ENCODE peak calls at places on chromosome 16, in six cellular contexts. K is psoas muscle; J is activated T-cell treated with anti-CD3 and anti-CD28 coated beads, Interleukin-2, amount 50 U/mL, for 72 hours; A is progenitor cell of endocrine pancreas; Z is fibroblast of lung; S is NCI-H1092. E is an unnamed sample.

GRCh38 chr16:57194512-57194911 is 8.4 kb downstream of the RSPRY1 start:
- DNase-seq in S (no peak), K (no peak), Z (peak; percentile 96), A (no peak), J (no peak), E (peak; percentile 84)

GRCh38 chr16:46972971-46973456 is 460 bp downstream of the DNAJA2 start:
- DNase-seq in K (peak; percentile 64), S (no peak), J (peak; percentile 74), A (peak; percentile 33), Z (peak; percentile 25), E (no peak)

GRCh38 chr16:83137326-83137770 is 510.6 kb downstream of the CDH13 start:
- DNase-seq in J (peak; percentile 11), Z (peak; percentile 94), K (no peak), S (no peak), A (no peak), E (no peak)

GRCh38 chr16:22232277-22233049 is 26.4 kb downstream of the EEF2K start:
- DNase-seq in J (peak; percentile 46), A (no peak), K (no peak), S (peak; percentile 24), Z (peak; percentile 75), E (no peak)

GRCh38 chr16:86632944-86633343 is 54.6 kb downstream of the FOXL1 start:
- DNase-seq in A (no peak), J (no peak), Z (no peak), S (no peak), K (no peak), E (no peak)

GRCh38 chr16:56252835-56253234 is 61.5 kb downstream of the GNAO1 start:
- DNase-seq in A (no peak), Z (no peak), S (no peak), K (peak; percentile 67), J (no peak), E (no peak)

GRCh38 chr16:66512589-66513404 is 37.1 kb downstream of the TK2 start:
- DNase-seq in K (no peak), J (no peak), A (no peak), Z (peak; percentile 49), S (no peak), E (no peak)

GRCh38 chr16:17076121-17076757 is 394.5 kb downstream of the XYLT1 start:
- DNase-seq in A (no peak), Z (no peak), J (no peak), K (no peak), S (no peak), E (no peak)

GRCh38 chr16:56345406-56346050 is 79.8 kb downstream of the AMFR start:
- DNase-seq in J (no peak), Z (no peak), A (no peak), K (peak; percentile 13), S (no peak), E (no peak)

GRCh38 chr16:67034478-67034877 is 5.5 kb downstream of the CBFB start:
- DNase-seq in S (no peak), Z (peak; percentile 36), J (no peak), K (no peak), A (no peak), E (no peak)

GRCh38 chr16:89841275-89841674 is 13.0 kb downstream of the SPIRE2 start:
- DNase-seq in S (no peak), A (no peak), K (no peak), J (peak; percentile 81), Z (no peak), E (no peak)

GRCh38 chr16:85386467-85387170 is 226.5 kb upstream of the GSE1 start:
- DNase-seq in A (no peak), K (peak; percentile 35), Z (no peak), J (no peak), S (no peak), E (no peak)

GRCh38 chr16:30367349-30368009 is 2.8 kb downstream of the TBC1D10B start:
- DNase-seq in K (no peak), S (no peak), J (no peak), Z (no peak), A (no peak), E (no peak)

GRCh38 chr16:89152831-89153700 is 18.5 kb upstream of the CDH15 start:
- DNase-seq in S (no peak), J (no peak), A (no peak), K (peak; percentile 49), Z (no peak), E (no peak)

GRCh38 chr16:24769806-24770205 is 40.4 kb downstream of the TNRC6A start:
- DNase-seq in K (no peak), Z (peak; percentile 41), S (no peak), A (no peak), J (no peak), E (peak; percentile 79)

GRCh38 chr16:86823895-86824671 is 245.7 kb downstream of the FOXL1 start:
- DNase-seq in S (no peak), Z (peak; percentile 99), K (no peak), A (no peak), J (no peak), E (no peak)

GRCh38 chr16:85974428-85975375 is 75.7 kb downstream of the IRF8 start:
- DNase-seq in K (no peak), J (no peak), S (no peak), Z (no peak), A (no peak), E (no peak)

GRCh38 chr16:14464796-14465195 is 165.3 kb downstream of the PARN start:
- DNase-seq in A (no peak), K (no peak), S (no peak), Z (no peak), J (no peak), E (no peak)

GRCh38 chr16:53504161-53504663 is 1.2 kb upstream of the AKTIP start:
- DNase-seq in A (peak; percentile 23), S (peak; percentile 30), J (peak; percentile 29), K (peak; percentile 75), Z (peak; percentile 71), E (no peak)

GRCh38 chr16:4115941-4116327 is 308 bp downstream of the ADCY9 start:
- DNase-seq in J (no peak), Z (no peak), A (no peak), S (no peak), K (no peak), E (no peak)

GRCh38 chr16:13961099-13961811 is 41.3 kb downstream of the ERCC4 start:
- DNase-seq in Z (peak; percentile 43), K (no peak), A (no peak), J (no peak), S (no peak), E (peak; percentile 58)

GRCh38 chr16:9123871-9124270 is 32.4 kb downstream of the HAPSTR1 start:
- DNase-seq in S (no peak), J (peak; percentile 25), K (peak; percentile 83), A (no peak), Z (peak; percentile 31), E (no peak)

GRCh38 chr16:28279006-28279405 is 13.3 kb upstream of the SBK1 start:
- DNase-seq in K (no peak), A (no peak), J (no peak), S (no peak), Z (no peak), E (no peak)

GRCh38 chr16:31243734-31244670 is 15.8 kb upstream of the ITGAM start:
- DNase-seq in S (no peak), A (no peak), J (no peak), K (no peak), Z (no peak), E (no peak)

GRCh38 chr16:69618307-69618706 is 52.5 kb downstream of the NFAT5 start:
- DNase-seq in S (no peak), K (no peak), A (no peak), J (no peak), Z (peak; percentile 51), E (peak; percentile 38)

GRCh38 chr16:49675417-49675816 is 180.5 kb downstream of the ZNF423 start:
- DNase-seq in Z (no peak), K (no peak), A (no peak), S (no peak), J (no peak), E (no peak)

GRCh38 chr16:49700222-49700927 is 155.5 kb downstream of the ZNF423 start:
- DNase-seq in A (no peak), K (peak; percentile 66), J (no peak), S (no peak), Z (peak; percentile 33), E (peak; percentile 14)

GRCh38 chr16:31695667-31696066 is 168.0 kb downstream of the AHSP start:
- DNase-seq in A (no peak), K (no peak), J (peak; percentile 53), Z (no peak), S (no peak), E (no peak)

GRCh38 chr16:66553223-66553622 is 847 bp downstream of the CKLF start:
- DNase-seq in Z (no peak), J (no peak), S (no peak), K (no peak), A (no peak), E (no peak)

GRCh38 chr16:12819126-12820117 is 15.7 kb upstream of the CPPED1 start:
- DNase-seq in A (peak; percentile 56), J (peak; percentile 86), K (peak; percentile 71), S (no peak), Z (peak; percentile 20), E (peak; percentile 39)

GRCh38 chr16:27977966-27978365 is 85.5 kb downstream of the GSG1L start:
- DNase-seq in J (no peak), S (no peak), Z (peak; percentile 65), A (no peak), K (no peak), E (no peak)

GRCh38 chr16:23699100-23699499 is 13.9 kb downstream of the ERN2 start:
- DNase-seq in Z (no peak), J (no peak), S (no peak), K (no peak), A (no peak), E (no peak)

GRCh38 chr16:7239547-7239946 is 93.1 kb upstream of the RBFOX1 start:
- DNase-seq in J (no peak), A (no peak), S (no peak), Z (no peak), K (no peak), E (no peak)

GRCh38 chr16:4700380-4700996 is 7.1 kb downstream of the NUDT16L1 start:
- DNase-seq in K (peak; percentile 48), Z (no peak), J (no peak), A (no peak), S (no peak), E (no peak)

GRCh38 chr16:68517606-68518161 is 21.4 kb upstream of the ZFP90 start:
- DNase-seq in S (no peak), Z (no peak), A (no peak), K (no peak), J (no peak), E (no peak)

GRCh38 chr16:75193265-75193650 is 13.7 kb downstream of the CTRB2 start:
- DNase-seq in Z (no peak), J (no peak), A (no peak), K (no peak), S (no peak), E (no peak)

GRCh38 chr16:67013823-67014640 is 14.9 kb upstream of the CBFB start:
- DNase-seq in S (peak; percentile 70), Z (peak; percentile 48), A (peak; percentile 60), J (peak; percentile 91), K (peak; percentile 92), E (no peak)